ENCODE peak calls at places on chromosomes 6 and 20, in ten cellular contexts. K, Z, F, W, I, T, V, M, Q and U are unnamed samples. For H3K4me1, the result is how much of the 10 kb centered on the place peaks cover.

GRCh38 chr6:76940186-76940585 is 523.1 kb downstream of the HTR1B start:
- DNase-seq in V (no peak), Q (no peak), Z (no peak), T (no peak), F (no peak), W (no peak), I (no peak), M (no peak), K (peak), U (no peak)

GRCh38 chr20:4412216-4412615 is 309.5 kb upstream of the PRND start:
- DNase-seq in M (no peak), F (no peak), T (no peak), V (no peak), W (no peak), Q (no peak), Z (no peak), K (no peak), I (no peak), U (no peak)

GRCh38 chr6:100466410-100467143 is 1.9 kb upstream of the SIM1 start:
- DNase-seq in F (peak), M (no peak), I (no peak), W (no peak), T (no peak), K (no peak), Z (no peak), V (no peak), Q (no peak), U (no peak)

GRCh38 chr20:5073154-5074049 is 46.4 kb downstream of the PCNA start:
- DNase-seq in F (peak), M (peak), Z (peak), Q (peak), W (peak), T (peak), K (peak), I (no peak), V (peak), U (peak)

GRCh38 chr6:3747100-3747737 is 4.3 kb downstream of the PXDC1 start:
- DNase-seq in V (no peak), T (peak), F (no peak), W (no peak), I (no peak), Q (no peak), K (no peak), M (no peak), Z (no peak), U (no peak)

GRCh38 chr6:24006246-24006645 is 119.8 kb upstream of the NRSN1 start:
- DNase-seq in F (no peak), T (no peak), W (no peak), K (no peak), Z (no peak), M (no peak), V (no peak), I (no peak), Q (no peak), U (no peak)

GRCh38 chr6:139291813-139292619 is at the start of gene TXLNB:
- DNase-seq in Z (peak), I (peak), M (peak), Q (peak), V (peak), K (peak), T (peak), F (peak), W (peak), U (peak)

GRCh38 chr6:7004581-7005297 is 103.0 kb upstream of the RREB1 start:
- DNase-seq in I (no peak), Z (no peak), Q (no peak), M (no peak), T (no peak), K (peak), F (no peak), V (no peak), W (no peak), U (no peak)

GRCh38 chr6:104601756-104602155 is 258.0 kb downstream of the HACE1 start:
- DNase-seq in I (no peak), M (no peak), F (no peak), W (no peak), Z (no peak), Q (no peak), T (no peak), K (no peak), V (no peak), U (no peak)

GRCh38 chr6:157343732-157344131 is 20.4 kb upstream of the TMEM242 start:
- DNase-seq in K (no peak), V (no peak), I (no peak), W (no peak), Q (no peak), Z (no peak), T (no peak), F (no peak), M (no peak), U (no peak)

GRCh38 chr20:58716476-58717277 is 24.1 kb downstream of the NPEPL1 start:
- DNase-seq in Z (no peak), W (peak), V (no peak), I (no peak), K (no peak), Q (no peak), F (peak), M (no peak), T (peak), U (peak)

GRCh38 chr20:46176744-46177378 is 58.7 kb downstream of the CD40 start:
- DNase-seq in F (no peak), M (no peak), V (no peak), I (no peak), Q (no peak), Z (no peak), K (no peak), W (no peak), T (no peak), U (no peak)

GRCh38 chr6:45838996-45839395 is 176.7 kb downstream of the CLIC5 start:
- DNase-seq in K (no peak), F (no peak), Q (no peak), Z (no peak), V (no peak), W (no peak), T (no peak), M (no peak), I (no peak), U (no peak)

GRCh38 chr6:15073344-15073789 is 172.5 kb upstream of the JARID2 start:
- DNase-seq in K (peak), T (no peak), V (no peak), W (no peak), F (no peak), Z (no peak), I (no peak), M (peak), Q (no peak), U (no peak)

GRCh38 chr6:161963634-161964244 is 689.9 kb upstream of the AGPAT4 start:
- DNase-seq in K (no peak), Z (no peak), F (no peak), V (no peak), T (no peak), M (no peak), I (no peak), W (no peak), Q (no peak), U (no peak)

GRCh38 chr20:37511605-37512275 is 9.3 kb upstream of the NNAT start:
- DNase-seq in Q (no peak), I (no peak), K (peak), W (no peak), V (no peak), M (peak), F (no peak), T (no peak), Z (no peak), U (peak)

GRCh38 chr20:433300-433975 is 25.3 kb downstream of the RBCK1 start:
- DNase-seq in F (no peak), Q (no peak), T (no peak), W (no peak), Z (no peak), K (peak), I (peak), V (peak), M (peak), U (no peak)

GRCh38 chr6:16047435-16047834 is 81.5 kb upstream of the MYLIP start:
- DNase-seq in I (no peak), M (no peak), Z (no peak), Q (no peak), K (no peak), T (no peak), F (no peak), V (no peak), W (no peak), U (no peak)

GRCh38 chr6:90490030-90490429 is 96.8 kb downstream of the MAP3K7 start:
- DNase-seq in Q (no peak), V (no peak), F (no peak), I (no peak), K (no peak), T (no peak), Z (no peak), W (no peak), M (no peak), U (no peak)

GRCh38 chr6:163627274-163628062 is 212.9 kb downstream of the QKI start:
- DNase-seq in W (no peak), K (no peak), M (no peak), Z (no peak), T (no peak), V (no peak), F (no peak), I (no peak), Q (no peak), U (no peak)

GRCh38 chr20:51062065-51062464 is 39.2 kb upstream of the KCNG1 start:
- DNase-seq in W (no peak), I (no peak), Q (no peak), K (peak), F (peak), M (no peak), T (no peak), V (no peak), Z (no peak), U (no peak)

GRCh38 chr6:33670971-33671370 is 40.5 kb downstream of the UQCC2 start:
- DNase-seq in W (no peak), T (no peak), Q (no peak), I (no peak), Z (peak), M (no peak), V (no peak), F (peak), K (no peak), U (no peak)

GRCh38 chr6:155400022-155400965 is 55.3 kb downstream of the NOX3 start:
- DNase-seq in M (no peak), Z (no peak), T (no peak), K (peak), F (no peak), Q (no peak), V (no peak), I (no peak), W (no peak), U (no peak)

GRCh38 chr20:24016560-24016959 is 28.0 kb upstream of the GGTLC1 start:
- DNase-seq in Q (no peak), T (no peak), Z (no peak), K (no peak), I (no peak), W (no peak), M (no peak), V (no peak), F (no peak), U (no peak)
- H3K4me1 ChIP-seq in Q (under half), T (under half), Z (under half), K (under half), I (under half), W (under half), M (under half), V (under half), F (under half), U (under half)

GRCh38 chr20:57414867-57415592 is 23.8 kb downstream of the RBM38 start:
- DNase-seq in Q (no peak), M (no peak), T (no peak), Z (no peak), I (no peak), W (no peak), K (peak), V (peak), F (no peak), U (peak)
- H3K4me1 ChIP-seq in Q (under half), M (under half), T (under half), Z (under half), I (under half), W (under half), K (under half), V (under half), F (under half), U (under half)

GRCh38 chr6:41713650-41714291 is 21.6 kb downstream of the TFEB start:
- DNase-seq in I (no peak), Q (no peak), M (peak), V (peak), T (no peak), F (no peak), W (peak), K (peak), Z (no peak), U (no peak)

GRCh38 chr6:41714556-41715273 is 20.7 kb downstream of the TFEB start:
- DNase-seq in Q (no peak), V (no peak), K (no peak), T (no peak), I (no peak), M (no peak), F (no peak), Z (no peak), W (no peak), U (no peak)

GRCh38 chr6:41713161-41713649 is 22.2 kb downstream of the TFEB start:
- DNase-seq in T (peak), K (peak), M (peak), W (peak), Q (no peak), V (peak), F (no peak), Z (no peak), I (no peak), U (no peak)

GRCh38 chr6:41716516-41717446 is 18.6 kb downstream of the TFEB start:
- DNase-seq in F (no peak), W (peak), Z (no peak), K (peak), Q (no peak), V (no peak), T (no peak), I (no peak), M (no peak), U (no peak)

GRCh38 chr6:41715779-41716515 is 19.5 kb downstream of the TFEB start:
- DNase-seq in K (no peak), Q (no peak), F (no peak), Z (no peak), M (no peak), V (no peak), W (no peak), T (no peak), I (no peak), U (no peak)
- H3K4me1 ChIP-seq in K (under half), Q (under half), F (under half), Z (under half), M (half or more), V (half or more), W (under half), T (under half), I (under half), U (under half)

DNA sequence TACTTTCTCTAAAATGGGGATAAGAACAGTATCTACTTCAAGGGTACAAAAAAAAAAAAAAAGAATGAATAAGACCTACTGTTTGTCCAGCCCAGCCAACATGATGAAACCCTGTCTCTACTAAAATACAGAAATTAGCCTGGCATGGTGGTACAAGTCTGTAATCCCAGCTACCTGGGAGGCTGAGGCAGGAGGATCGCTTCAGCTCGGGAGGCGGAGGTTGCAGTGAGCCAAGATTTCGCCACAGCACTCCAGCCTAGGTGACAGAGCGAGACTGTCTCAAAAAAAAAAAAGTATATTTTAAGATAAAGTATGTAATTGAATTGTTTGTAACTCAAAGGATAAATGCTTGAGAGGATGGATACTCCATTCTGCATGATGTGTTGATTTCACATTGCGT is 2.0 kb downstream of the BLTP3A start:
- DNase-seq in K (no peak), V (no peak), Q (no peak), W (no peak), F (no peak), I (no peak), T (no peak), M (no peak), Z (no peak), U (no peak)
- H3K4me1 ChIP-seq in K (under half), V (under half), Q (under half), W (under half), F (under half), I (under half), T (under half), M (under half), Z (under half), U (under half)

DNA sequence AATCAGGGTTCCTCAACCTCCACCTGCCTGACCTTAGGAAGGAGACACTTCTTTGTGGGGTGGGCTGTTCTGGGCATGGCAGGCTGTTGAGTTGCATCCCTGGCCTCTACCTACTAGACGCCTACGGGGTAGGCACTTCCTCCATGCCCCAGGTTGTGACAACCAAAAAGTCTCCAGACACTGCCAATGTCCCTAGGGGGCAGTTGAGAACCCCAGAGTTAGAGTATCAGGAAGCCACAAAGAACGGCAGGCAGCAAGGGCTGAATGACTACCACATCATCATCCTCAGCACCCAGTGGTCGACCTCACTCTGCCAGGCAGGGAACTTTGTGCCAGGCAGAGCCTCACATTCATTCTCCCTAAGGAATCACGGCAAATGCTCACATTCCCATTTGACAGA is 21.5 kb downstream of the PMEPA1 start:
- DNase-seq in V (no peak), F (no peak), Z (no peak), W (no peak), K (no peak), M (no peak), Q (no peak), T (no peak), I (no peak), U (no peak)
- H3K4me1 ChIP-seq in V (under half), F (under half), Z (under half), W (under half), K (under half), M (half or more), Q (under half), T (under half), I (under half), U (under half)

DNA sequence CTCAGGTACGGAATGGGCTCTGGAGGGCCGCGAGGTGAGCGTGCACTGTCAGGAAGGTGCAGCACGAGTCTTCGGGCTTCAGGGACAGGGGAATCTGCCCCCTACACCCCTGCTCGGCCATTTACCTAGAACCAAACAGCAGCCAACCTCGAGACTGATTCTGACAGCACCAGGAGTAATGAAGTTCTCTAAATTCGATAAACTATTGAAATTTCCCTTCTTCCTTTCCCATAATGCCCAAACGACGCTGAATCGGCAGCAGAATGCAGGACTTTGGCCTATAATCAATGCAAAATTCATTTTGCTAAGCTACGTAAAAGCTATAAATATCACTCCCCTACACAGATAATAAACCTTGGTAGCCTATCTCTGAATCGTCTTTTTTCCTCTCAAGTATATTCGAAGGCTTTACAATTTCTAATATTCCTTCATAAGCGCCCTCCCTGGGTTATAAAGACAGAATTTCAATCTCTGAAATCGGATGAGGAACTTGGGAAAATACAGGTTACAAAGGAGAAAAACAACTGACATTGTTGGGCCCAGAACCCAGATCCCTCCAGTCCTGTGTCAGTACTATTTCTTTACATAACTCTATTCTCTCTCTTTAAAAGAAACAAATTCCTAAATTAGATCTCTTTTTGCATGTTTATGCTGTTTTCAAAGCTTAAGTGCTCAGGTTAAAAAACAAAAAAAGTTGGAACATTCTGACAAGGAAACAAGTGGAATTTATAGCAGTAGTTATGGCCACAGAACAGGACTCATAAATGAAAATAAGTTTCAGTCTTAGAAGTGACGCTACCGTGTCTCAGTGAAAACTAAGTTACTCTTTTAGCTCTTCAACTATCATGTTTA is 84.7 kb downstream of the SESN1 start:
- DNase-seq in V (no peak), Z (no peak), F (no peak), T (no peak), M (no peak), I (no peak), K (no peak), W (no peak), Q (no peak), U (no peak)
- H3K4me1 ChIP-seq in V (under half), Z (under half), F (under half), T (under half), M (under half), I (half or more), K (under half), W (under half), Q (under half), U (under half)

GRCh38 chr20:41040855-41041254 is 12.2 kb downstream of the TOP1 start:
- DNase-seq in W (no peak), Z (no peak), F (no peak), K (no peak), Q (no peak), T (no peak), M (no peak), V (no peak), I (no peak), U (no peak)
- H3K4me1 ChIP-seq in W (under half), Z (under half), F (under half), K (under half), Q (under half), T (under half), M (under half), V (half or more), I (half or more), U (under half)